ENCODE peak calls at places on chromosomes 11 and 22, in four cellular contexts. One of them, this sample, is unnamed.

GRCh38 chr11:14644396-14645246 is 1.0 kb downstream of the PDE3B start:
- DNase-seq in HepG2: peak
- DNase-seq in IMR-90: no peak
- DNase-seq in left lung: no peak
- DNase-seq in this sample: peak

GRCh38 chr11:88352139-88352538 is 14.6 kb upstream of the CTSC start:
- DNase-seq in HepG2: no peak
- DNase-seq in IMR-90: peak
- DNase-seq in left lung: no peak
- DNase-seq in this sample: peak

GRCh38 chr22:24108073-24108472 is 73.2 kb upstream of the SUSD2 start:
- DNase-seq in IMR-90: no peak
- DNase-seq in HepG2: no peak
- DNase-seq in left lung: peak
- DNase-seq in this sample: no peak

GRCh38 chr11:110490886-110491285 is 61.1 kb downstream of the FDX1 start:
- DNase-seq in left lung: no peak
- DNase-seq in IMR-90: peak
- DNase-seq in HepG2: no peak
- DNase-seq in this sample: peak

GRCh38 chr11:67409781-67410368 is 5.6 kb upstream of the CARNS1 start:
- DNase-seq in HepG2: peak
- DNase-seq in IMR-90: no peak
- DNase-seq in left lung: no peak
- DNase-seq in this sample: no peak

GRCh38 chr11:115751244-115751643 is 247.0 kb upstream of the CADM1 start:
- DNase-seq in IMR-90: no peak
- DNase-seq in HepG2: no peak
- DNase-seq in left lung: no peak
- DNase-seq in this sample: no peak

GRCh38 chr11:116353517-116353916 is 419.3 kb downstream of the BUD13 start:
- DNase-seq in IMR-90: no peak
- DNase-seq in HepG2: no peak
- DNase-seq in left lung: no peak
- DNase-seq in this sample: no peak

GRCh38 chr11:126791991-126792390 is 208.6 kb downstream of the KIRREL3 start:
- DNase-seq in IMR-90: peak
- DNase-seq in left lung: no peak
- DNase-seq in HepG2: no peak
- DNase-seq in this sample: no peak

GRCh38 chr22:43972931-43973330 is 17.7 kb downstream of the SAMM50 start:
- DNase-seq in IMR-90: no peak
- DNase-seq in left lung: no peak
- DNase-seq in HepG2: no peak
- DNase-seq in this sample: no peak

GRCh38 chr11:34501962-34502361 is 11.6 kb downstream of the ELF5 start:
- DNase-seq in IMR-90: no peak
- DNase-seq in left lung: no peak
- DNase-seq in HepG2: no peak
- DNase-seq in this sample: no peak

GRCh38 chr11:115084191-115084590 is 405.9 kb downstream of the NXPE2 start:
- DNase-seq in IMR-90: no peak
- DNase-seq in left lung: no peak
- DNase-seq in HepG2: no peak
- DNase-seq in this sample: no peak

GRCh38 chr11:114077482-114078305 is 18.2 kb downstream of the ZBTB16 start:
- DNase-seq in IMR-90: no peak
- DNase-seq in left lung: no peak
- DNase-seq in HepG2: no peak
- DNase-seq in this sample: no peak

GRCh38 chr11:26777276-26777939 is 55.5 kb upstream of the SLC5A12 start:
- DNase-seq in HepG2: no peak
- DNase-seq in IMR-90: peak
- DNase-seq in left lung: no peak
- DNase-seq in this sample: no peak

GRCh38 chr22:19892249-19892879 is 37.7 kb upstream of the GNB1L start:
- DNase-seq in left lung: peak
- DNase-seq in HepG2: peak
- DNase-seq in IMR-90: peak
- DNase-seq in this sample: peak

GRCh38 chr11:12235549-12235944 is 125.2 kb downstream of the MICAL2 start:
- DNase-seq in IMR-90: peak
- DNase-seq in left lung: no peak
- DNase-seq in HepG2: peak
- DNase-seq in this sample: peak

GRCh38 chr22:49788492-49788891 is 39.2 kb downstream of the BRD1 start:
- DNase-seq in HepG2: no peak
- DNase-seq in IMR-90: no peak
- DNase-seq in left lung: peak
- DNase-seq in this sample: peak

GRCh38 chr11:87819141-87819540 is 356.1 kb downstream of the RAB38 start:
- DNase-seq in left lung: no peak
- DNase-seq in IMR-90: no peak
- DNase-seq in HepG2: no peak
- DNase-seq in this sample: peak

GRCh38 chr11:84437129-84438123 is 1151.3 kb upstream of the CCDC90B start:
- DNase-seq in HepG2: peak
- DNase-seq in left lung: peak
- DNase-seq in IMR-90: no peak
- DNase-seq in this sample: no peak

GRCh38 chr11:122628691-122629555 is 26.6 kb upstream of the UBASH3B start:
- DNase-seq in HepG2: peak
- DNase-seq in left lung: peak
- DNase-seq in IMR-90: peak
- DNase-seq in this sample: peak

GRCh38 chr11:124834526-124835190 is 30.6 kb upstream of the ROBO3 start:
- DNase-seq in left lung: no peak
- DNase-seq in IMR-90: no peak
- DNase-seq in HepG2: no peak
- DNase-seq in this sample: no peak

GRCh38 chr11:76935030-76935429 is 74.3 kb downstream of the ACER3 start:
- DNase-seq in HepG2: no peak
- DNase-seq in IMR-90: no peak
- DNase-seq in left lung: no peak
- DNase-seq in this sample: peak

GRCh38 chr11:130023204-130023603 is 20.6 kb upstream of the PRDM10 start:
- DNase-seq in HepG2: peak
- DNase-seq in left lung: no peak
- DNase-seq in IMR-90: peak
- DNase-seq in this sample: peak

GRCh38 chr11:108223449-108224149 is 732 bp downstream of the ATM start:
- DNase-seq in left lung: no peak
- DNase-seq in IMR-90: peak
- DNase-seq in HepG2: no peak
- DNase-seq in this sample: peak

GRCh38 chr11:121551463-121551862 is 98.7 kb upstream of the SORL1-AS1 start:
- DNase-seq in HepG2: no peak
- DNase-seq in IMR-90: no peak
- DNase-seq in left lung: no peak
- DNase-seq in this sample: no peak

GRCh38 chr11:72676874-72677341 is 2.7 kb upstream of the PDE2A start:
- DNase-seq in IMR-90: peak
- DNase-seq in HepG2: peak
- DNase-seq in left lung: peak
- DNase-seq in this sample: peak

GRCh38 chr11:17734986-17735822 is 623 bp downstream of the KCNC1 start:
- DNase-seq in IMR-90: peak
- DNase-seq in left lung: peak
- DNase-seq in HepG2: peak
- DNase-seq in this sample: peak

GRCh38 chr11:45048870-45049825 is 97.3 kb upstream of the PRDM11 start:
- DNase-seq in HepG2: no peak
- DNase-seq in left lung: no peak
- DNase-seq in IMR-90: peak
- DNase-seq in this sample: peak

GRCh38 chr11:17781221-17781620 is 46.6 kb downstream of the KCNC1 start:
- DNase-seq in IMR-90: no peak
- DNase-seq in left lung: peak
- DNase-seq in HepG2: no peak
- DNase-seq in this sample: no peak

GRCh38 chr11:19819148-19819547 is 106.5 kb downstream of the NAV2 start:
- DNase-seq in left lung: no peak
- DNase-seq in IMR-90: no peak
- DNase-seq in HepG2: no peak
- DNase-seq in this sample: no peak

GRCh38 chr11:120839201-120839600 is 184.7 kb upstream of the TBCEL start:
- DNase-seq in left lung: no peak
- DNase-seq in IMR-90: no peak
- DNase-seq in HepG2: peak
- DNase-seq in this sample: no peak

GRCh38 chr11:2465201-2466068 is 20.6 kb downstream of the KCNQ1 start:
- DNase-seq in HepG2: no peak
- DNase-seq in IMR-90: no peak
- DNase-seq in left lung: no peak
- DNase-seq in this sample: no peak

GRCh38 chr11:75626692-75627536 is 41.9 kb downstream of the MAP6 start:
- DNase-seq in left lung: no peak
- DNase-seq in IMR-90: peak
- DNase-seq in HepG2: no peak
- DNase-seq in this sample: no peak

GRCh38 chr22:20741634-20742581 is 32.0 kb upstream of the SERPIND1 start:
- DNase-seq in IMR-90: peak
- DNase-seq in left lung: peak
- DNase-seq in HepG2: peak
- DNase-seq in this sample: peak

GRCh38 chr22:46064966-46065666 is 85.2 kb upstream of the PPARA start:
- DNase-seq in HepG2: no peak
- DNase-seq in IMR-90: no peak
- DNase-seq in left lung: no peak
- DNase-seq in this sample: no peak

GRCh38 chr11:96101146-96101545 is 177.2 kb upstream of the MTMR2 start:
- DNase-seq in IMR-90: no peak
- DNase-seq in HepG2: no peak
- DNase-seq in left lung: no peak
- DNase-seq in this sample: no peak
- H3K4me3 ChIP-seq in IMR-90: no peak
- H3K4me3 ChIP-seq in HepG2: no peak
- H3K4me3 ChIP-seq in left lung: no peak
- H3K4me3 ChIP-seq in this sample: no peak

GRCh38 chr11:65896009-65896999 is 3.9 kb downstream of the FOSL1 start:
- DNase-seq in IMR-90: no peak
- DNase-seq in left lung: peak
- DNase-seq in HepG2: no peak
- DNase-seq in this sample: no peak
- H3K4me3 ChIP-seq in IMR-90: peak
- H3K4me3 ChIP-seq in left lung: no peak
- H3K4me3 ChIP-seq in HepG2: no peak
- H3K4me3 ChIP-seq in this sample: no peak

GRCh38 chr11:62443390-62444201 is 24.8 kb downstream of the SCGB1A1 start:
- DNase-seq in IMR-90: no peak
- DNase-seq in HepG2: no peak
- DNase-seq in left lung: no peak
- DNase-seq in this sample: peak
- H3K4me3 ChIP-seq in IMR-90: no peak
- H3K4me3 ChIP-seq in HepG2: no peak
- H3K4me3 ChIP-seq in left lung: peak
- H3K4me3 ChIP-seq in this sample: peak

GRCh38 chr11:58928691-58929090 is 10.6 kb upstream of the GLYATL1 start:
- DNase-seq in left lung: no peak
- DNase-seq in IMR-90: no peak
- DNase-seq in HepG2: no peak
- DNase-seq in this sample: no peak

GRCh38 chr11:58928082-58928574 is 11.2 kb upstream of the GLYATL1 start:
- DNase-seq in HepG2: no peak
- DNase-seq in left lung: no peak
- DNase-seq in IMR-90: peak
- DNase-seq in this sample: no peak

GRCh38 chr11:58927393-58928081 is 11.8 kb upstream of the GLYATL1 start:
- DNase-seq in HepG2: peak
- DNase-seq in left lung: no peak
- DNase-seq in IMR-90: peak
- DNase-seq in this sample: peak

GRCh38 chr11:58926251-58926650 is 13.0 kb upstream of the GLYATL1 start:
- DNase-seq in IMR-90: peak
- DNase-seq in HepG2: peak
- DNase-seq in left lung: no peak
- DNase-seq in this sample: no peak

DNA sequence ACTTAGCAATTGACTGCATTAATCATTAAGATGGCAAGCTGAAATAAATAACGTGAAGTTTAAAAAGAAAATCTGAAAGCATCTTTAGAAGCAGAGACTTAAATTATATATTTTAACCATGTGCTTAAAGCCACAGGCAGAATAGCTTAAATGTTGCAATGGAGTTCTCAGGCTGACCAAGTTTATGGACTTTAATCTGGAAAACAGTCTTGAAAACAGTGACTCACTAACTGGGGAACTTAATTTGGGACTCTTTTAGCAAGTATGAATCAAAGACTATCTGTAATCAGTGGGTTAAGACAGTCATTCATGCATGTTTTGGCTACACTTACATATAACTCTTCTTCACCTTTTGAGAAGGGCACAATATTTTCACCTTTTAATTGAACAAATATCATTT is 12.6 kb upstream of the GLYATL1 start:
- DNase-seq in IMR-90: peak
- DNase-seq in left lung: no peak
- DNase-seq in HepG2: no peak
- DNase-seq in this sample: peak
- H3K4me3 ChIP-seq in IMR-90: no peak
- H3K4me3 ChIP-seq in left lung: no peak
- H3K4me3 ChIP-seq in HepG2: no peak
- H3K4me3 ChIP-seq in this sample: no peak